ENCODE peak calls at places on chromosomes 4 and X, in four cellular contexts. S is breast epithelium, I is HCT116, B is endothelial cell of umbilical vein. M is an unnamed sample.

GRCh38 chrX:147914609-147915008 is 2.9 kb downstream of the FMR1 start:
- DNase-seq in B (no peak), I (no peak), S (no peak), M (no peak)

GRCh38 chr4:184744251-184744650 is 10.4 kb upstream of the CENPU start:
- DNase-seq in I (no peak), S (no peak), B (no peak), M (no peak)

GRCh38 chrX:97039363-97040029 is 155.8 kb downstream of the RPA4 start:
- DNase-seq in B (peak), S (no peak), I (no peak), M (no peak)

GRCh38 chr4:89712141-89712540 is 124.8 kb downstream of the SNCA start:
- DNase-seq in I (no peak), S (no peak), B (peak), M (no peak)

GRCh38 chrX:28718450-28718849 is 131.2 kb downstream of the IL1RAPL1 start:
- DNase-seq in S (no peak), B (no peak), I (no peak), M (no peak)

GRCh38 chr4:124873361-124874171 is 161.0 kb upstream of the ANKRD50 start:
- DNase-seq in B (no peak), I (no peak), S (no peak), M (no peak)

GRCh38 chrX:33434256-33435092 is 223.1 kb upstream of the DMD start:
- DNase-seq in B (peak), I (no peak), S (peak), M (peak)

GRCh38 chr4:53693408-53693807 is 102.1 kb upstream of the LNX1 start:
- DNase-seq in S (no peak), B (no peak), I (no peak), M (no peak)

GRCh38 chr4:8205241-8205707 is 6.2 kb downstream of the SH3TC1 start:
- DNase-seq in I (no peak), B (peak), S (no peak), M (no peak)

GRCh38 chrX:115017455-115017854 is at the start of gene IL13RA2:
- DNase-seq in I (no peak), S (no peak), B (peak), M (no peak)

GRCh38 chr4:185396724-185397402 is at the start of gene ANKRD37:
- DNase-seq in S (peak), I (no peak), B (peak), M (no peak)

GRCh38 chr4:40865696-40866095 is 115.9 kb downstream of the NSUN7 start:
- DNase-seq in I (no peak), S (no peak), B (no peak), M (no peak)

DNA sequence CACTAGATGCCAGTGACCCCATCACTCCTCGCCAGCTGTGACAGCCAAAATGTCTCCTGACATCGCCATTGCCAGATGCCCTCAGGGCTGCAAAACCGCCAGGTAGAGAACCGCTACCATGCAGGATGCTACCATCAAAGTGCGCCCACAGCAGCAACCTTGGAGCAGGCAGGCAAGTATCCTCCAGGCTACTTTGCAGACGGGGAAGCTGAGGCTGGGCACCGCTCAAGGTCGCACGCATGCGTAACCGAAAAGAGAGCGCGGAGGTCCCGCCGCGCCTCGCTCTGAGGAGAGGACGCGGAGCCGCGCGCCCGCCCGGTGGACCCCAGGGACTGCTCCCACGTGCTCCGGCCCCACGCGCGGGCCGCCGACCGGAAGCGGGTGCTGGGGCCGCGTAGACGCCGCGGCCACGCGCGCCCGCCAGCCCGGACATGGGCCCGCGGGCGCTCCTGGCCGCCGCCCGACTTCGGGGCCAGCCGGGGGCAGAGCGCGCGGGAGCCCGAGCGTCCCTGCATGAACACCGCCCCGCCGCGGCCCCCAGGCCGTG is at the start of gene STS:
- DNase-seq in S (peak), B (peak), I (no peak), M (no peak)
- TF ChIP-seq POLR2A in S (no peak), B (no peak), I (no peak), M (no peak)

GRCh38 chr4:127533028-127533700 is 99.6 kb upstream of the INTU start:
- DNase-seq in B (peak), I (no peak), S (peak), M (no peak)
- TF ChIP-seq POLR2AphosphoS5 in B (no peak), I (no peak), S (peak), M (no peak)

DNA sequence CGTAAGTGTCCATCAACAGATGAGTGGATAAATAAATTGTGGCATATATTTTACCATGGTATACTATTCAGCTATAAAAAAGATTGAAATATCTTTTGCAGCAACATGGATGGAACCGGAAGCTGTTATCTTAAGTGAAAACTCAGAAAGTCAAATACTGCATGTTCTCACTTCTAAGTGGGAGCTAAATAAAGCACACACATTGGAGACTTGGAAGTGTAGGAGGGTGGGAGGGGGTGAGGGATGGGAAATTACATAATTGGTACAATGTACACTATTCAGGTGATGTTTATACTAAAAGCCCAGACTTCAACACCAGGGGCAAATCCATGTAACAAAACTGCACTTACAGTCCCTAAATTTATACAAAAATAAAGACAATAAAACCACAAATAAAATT is 72.6 kb upstream of the SPRY1 start:
- DNase-seq in I (no peak), S (no peak), B (no peak), M (no peak)
- TF ChIP-seq POLR2A in I (no peak), S (no peak), B (no peak), M (no peak)

GRCh38 chr4:76756416-76756815 is 141.5 kb downstream of the SOWAHB start:
- DNase-seq in B (no peak), S (no peak), I (no peak), M (no peak)

GRCh38 chr4:76757418-76757910 is 140.5 kb downstream of the SOWAHB start:
- DNase-seq in I (no peak), B (no peak), S (no peak), M (no peak)

GRCh38 chr4:76758996-76759395 is 138.9 kb downstream of the SOWAHB start:
- DNase-seq in B (no peak), I (no peak), S (no peak), M (no peak)

GRCh38 chr4:76760214-76760613 is 137.7 kb downstream of the SOWAHB start:
- DNase-seq in B (no peak), I (no peak), S (no peak), M (no peak)

DNA sequence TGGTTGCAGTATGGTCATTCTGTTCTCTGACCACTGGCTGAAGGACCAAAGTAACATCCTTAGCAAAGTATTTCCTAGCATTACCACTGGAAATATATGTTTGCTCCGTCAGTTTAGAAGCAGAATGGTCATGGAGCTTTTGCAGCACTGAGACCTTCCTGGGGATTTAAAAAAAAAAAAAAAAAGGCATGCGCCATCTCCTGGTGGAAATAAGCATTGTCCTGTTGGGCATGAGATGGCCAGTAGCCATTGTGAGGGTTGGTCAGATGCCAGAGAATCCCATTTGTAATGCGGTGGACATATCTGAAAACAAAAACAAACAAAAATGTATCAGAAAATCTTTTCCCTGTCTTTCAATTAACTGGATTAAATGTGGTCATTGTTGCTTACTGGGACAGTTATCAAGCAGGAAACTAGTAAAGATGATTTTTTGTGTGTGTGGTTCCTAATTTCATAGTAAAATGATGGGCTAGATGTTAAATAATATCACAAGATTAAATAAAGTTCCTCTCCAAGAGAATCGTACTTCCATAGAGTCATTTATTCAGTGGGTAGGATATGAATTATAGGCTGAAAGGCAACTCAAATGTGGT is 139.6 kb downstream of the SOWAHB start:
- DNase-seq in S (no peak), I (peak), B (peak), M (no peak)
- TF ChIP-seq POLR2AphosphoS5 in S (no peak), I (no peak), B (no peak), M (no peak)

DNA sequence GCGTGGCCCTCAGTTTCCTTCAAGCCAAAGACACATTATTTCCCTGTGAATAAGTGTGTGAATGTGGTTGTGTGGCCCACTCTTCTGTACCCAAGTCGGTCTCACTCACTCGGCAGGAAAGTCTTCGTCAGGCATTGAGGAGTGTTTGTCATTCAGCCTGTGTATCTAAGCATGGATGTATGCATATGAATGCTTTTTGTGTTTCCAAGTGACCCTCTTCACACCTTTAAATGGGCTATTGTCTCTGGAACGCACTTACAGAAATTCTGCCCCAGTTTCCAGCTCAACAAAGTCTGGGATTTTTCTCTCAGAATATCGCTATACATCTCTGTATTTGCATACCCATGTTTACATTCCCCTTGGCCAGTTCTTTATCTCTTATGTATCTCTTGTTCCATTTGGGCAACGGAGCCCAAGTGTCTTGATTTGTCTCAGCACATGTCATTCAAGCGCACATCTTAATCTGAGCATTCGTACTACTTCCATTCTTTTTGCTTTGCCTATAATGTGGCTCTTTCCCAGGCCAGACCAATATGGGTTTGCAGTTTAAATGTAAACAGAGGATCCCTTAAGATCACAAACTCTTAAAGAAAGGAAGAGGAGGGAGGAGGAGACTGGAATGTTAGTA is 4.8 kb downstream of the BCOR start:
- DNase-seq in B (no peak), I (no peak), S (no peak), M (no peak)
- TF ChIP-seq POLR2A in B (no peak), I (no peak), S (no peak), M (no peak)

GRCh38 chrX:101260435-101260834 is 30.7 kb downstream of the TAF7L start:
- DNase-seq in S (no peak), B (peak), I (no peak), M (no peak)

GRCh38 chrX:101265869-101266428 is 25.2 kb downstream of the TAF7L start:
- DNase-seq in S (no peak), B (peak), I (no peak), M (no peak)

GRCh38 chrX:101263766-101264165 is 27.4 kb downstream of the TAF7L start:
- DNase-seq in B (no peak), S (no peak), I (no peak), M (no peak)

GRCh38 chrX:101258260-101258581 is 32.9 kb downstream of the TAF7L start:
- DNase-seq in S (no peak), I (no peak), B (no peak), M (no peak)

GRCh38 chrX:101262590-101262989 is 28.5 kb downstream of the TAF7L start:
- DNase-seq in B (no peak), I (no peak), S (no peak), M (no peak)
- TF ChIP-seq POLR2AphosphoS5 in B (no peak), I (no peak), S (no peak), M (no peak)

GRCh38 chr4:144645621-144646522 is at the start of gene HHIP:
- DNase-seq in I (no peak), S (no peak), B (peak), M (peak)
- TF ChIP-seq POLR2A in I (no peak), S (no peak), B (peak), M (no peak)

GRCh38 chrX:46325312-46325877 is 219.8 kb downstream of the ZNF674 start:
- DNase-seq in I (peak), S (peak), B (peak), M (no peak)

GRCh38 chrX:46330513-46330912 is 214.7 kb downstream of the ZNF674 start:
- DNase-seq in B (no peak), S (no peak), I (no peak), M (no peak)

GRCh38 chrX:46328133-46328532 is 217.1 kb downstream of the ZNF674 start:
- DNase-seq in B (no peak), I (no peak), S (no peak), M (no peak)

GRCh38 chrX:46326161-46326560 is 219.1 kb downstream of the ZNF674 start:
- DNase-seq in S (no peak), I (no peak), B (peak), M (no peak)

DNA sequence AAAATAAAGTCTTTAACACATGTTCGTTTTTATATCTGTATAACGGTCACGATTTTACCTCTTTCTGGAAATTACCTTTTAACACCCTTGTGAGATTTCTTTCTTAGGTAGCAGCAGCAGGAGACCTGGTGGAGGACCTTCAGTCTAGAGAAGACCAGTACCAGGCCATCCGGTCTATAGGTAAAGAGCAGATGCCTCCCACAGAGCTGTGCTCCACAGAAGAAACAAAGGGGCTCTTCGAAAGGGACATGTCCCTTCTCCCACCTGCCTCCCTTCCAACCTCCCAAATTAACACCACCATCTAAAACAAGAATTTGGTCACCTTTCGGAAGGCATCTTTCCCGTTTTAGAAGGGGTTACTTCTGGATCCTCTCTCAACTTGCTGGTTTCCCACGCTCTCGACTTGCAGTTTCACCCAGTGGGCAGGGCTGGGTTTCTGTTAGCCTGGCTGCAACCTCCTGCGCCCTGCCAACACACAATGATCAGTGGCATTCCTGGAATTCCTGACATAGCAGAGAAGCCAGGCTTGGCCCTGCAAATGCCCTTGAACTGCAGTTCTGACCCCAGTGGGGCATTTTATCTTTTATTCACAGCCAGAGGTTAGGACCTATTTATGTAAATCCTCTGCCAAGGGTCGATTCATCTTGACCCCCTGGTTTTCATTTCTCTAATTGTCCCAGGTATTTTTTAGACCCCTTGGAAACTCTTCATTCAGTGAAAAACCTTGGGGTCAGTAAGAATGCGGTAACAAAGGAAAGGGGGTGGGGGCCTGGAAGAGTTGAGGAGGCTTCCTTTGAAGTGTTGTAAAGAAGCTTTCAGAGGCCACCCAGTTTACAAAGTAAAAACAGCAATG is 217.8 kb downstream of the ZNF674 start:
- DNase-seq in S (peak), I (peak), B (peak), M (no peak)
- TF ChIP-seq POLR2AphosphoS5 in S (no peak), I (peak), B (peak), M (no peak)

M was measured in GM12891.